ENCODE peak calls at places on chromosomes 11 and 22, in eight cellular contexts. S is HepG2, F is HCT116, V is upper lobe of left lung, L is K562, O is transverse colon, U is GM23338, N is sigmoid colon. K is an unnamed sample.

GRCh38 chr22:29587938-29588699 is 7.2 kb upstream of the NIPSNAP1 start:
- DNase-seq in S (peak), F (no peak), V (no peak), L (no peak), O (no peak), U (no peak), N (no peak), K (no peak)

GRCh38 chr11:4580124-4580523 is 1.4 kb upstream of the OR52I2 start:
- DNase-seq in S (no peak), F (no peak), V (no peak), L (no peak), O (no peak), U (no peak), N (no peak), K (no peak)

GRCh38 chr11:72758690-72759389 is 6.6 kb upstream of the ARAP1 start:
- DNase-seq in S (no peak), F (no peak), V (no peak), L (peak), O (no peak), U (no peak), N (no peak), K (no peak)

GRCh38 chr22:42662114-42663021 is 13.2 kb upstream of the CYB5R3 start:
- DNase-seq in S (no peak), F (no peak), V (peak), L (peak), O (peak), U (peak), N (peak), K (peak)

GRCh38 chr11:45927684-45928413 is 5.4 kb downstream of the LARGE2 start:
- DNase-seq in S (no peak), F (no peak), V (peak), L (no peak), O (no peak), U (no peak), N (peak), K (peak)

GRCh38 chr11:19232910-19233503 is 7.7 kb downstream of the E2F8 start:
- DNase-seq in S (no peak), F (peak), V (no peak), L (no peak), O (no peak), U (no peak), N (no peak), K (no peak)

GRCh38 chr11:116499396-116500001 is 273.3 kb downstream of the BUD13 start:
- DNase-seq in S (peak), F (peak), V (peak), L (peak), O (peak), U (peak), N (peak), K (no peak)

GRCh38 chr11:59429924-59430516 is 3.8 kb upstream of the OR5A2 start:
- DNase-seq in S (peak), F (peak), V (no peak), L (peak), O (no peak), U (peak), N (no peak), K (no peak)

GRCh38 chr11:68954970-68955958 is 25.5 kb downstream of the MRGPRD start:
- DNase-seq in S (no peak), F (no peak), V (no peak), L (peak), O (peak), U (peak), N (peak), K (peak)

GRCh38 chr11:102120006-102120405 is 9.8 kb downstream of the YAP1 start:
- DNase-seq in S (peak), F (no peak), V (no peak), L (no peak), O (no peak), U (peak), N (no peak), K (no peak)

GRCh38 chr22:29635734-29636357 is 32.4 kb downstream of the NF2 start:
- DNase-seq in S (peak), F (peak), V (no peak), L (peak), O (no peak), U (peak), N (no peak), K (no peak)

GRCh38 chr22:31126128-31126868 is 3.5 kb downstream of the INPP5J start:
- DNase-seq in S (no peak), F (no peak), V (no peak), L (no peak), O (no peak), U (no peak), N (no peak), K (peak)

GRCh38 chr11:69601346-69601975 is 39.5 kb upstream of the CCND1 start:
- DNase-seq in S (peak), F (no peak), V (no peak), L (no peak), O (no peak), U (no peak), N (no peak), K (no peak)

GRCh38 chr11:2588809-2589537 is 110.8 kb downstream of the KCNQ1OT1 start:
- DNase-seq in S (no peak), F (no peak), V (peak), L (no peak), O (peak), U (no peak), N (no peak), K (peak)

GRCh38 chr11:10355257-10355661 is 50.4 kb downstream of the ADM start:
- DNase-seq in S (no peak), F (no peak), V (no peak), L (no peak), O (no peak), U (no peak), N (no peak), K (no peak)

GRCh38 chr11:19027829-19028595 is 32.5 kb downstream of the MRGPRX2 start:
- DNase-seq in S (peak), F (peak), V (no peak), L (no peak), O (no peak), U (no peak), N (no peak), K (no peak)

GRCh38 chr11:130766650-130767297 is 149.5 kb downstream of the SNX19 start:
- DNase-seq in S (no peak), F (no peak), V (no peak), L (no peak), O (no peak), U (no peak), N (no peak), K (no peak)

GRCh38 chr11:2794419-2794795 is 91.2 kb downstream of the CDKN1C start:
- DNase-seq in S (no peak), F (no peak), V (peak), L (no peak), O (no peak), U (no peak), N (peak), K (peak)

GRCh38 chr11:72813740-72814138 is 472 bp upstream of the ATG16L2 start:
- DNase-seq in S (peak), F (peak), V (peak), L (peak), O (peak), U (peak), N (peak), K (peak)

GRCh38 chr11:17828311-17828751 is 93.8 kb downstream of the KCNC1 start:
- DNase-seq in S (no peak), F (no peak), V (peak), L (no peak), O (peak), U (no peak), N (peak), K (no peak)

GRCh38 chr11:114171257-114172054 is 111.9 kb downstream of the ZBTB16 start:
- DNase-seq in S (peak), F (no peak), V (peak), L (no peak), O (peak), U (no peak), N (peak), K (peak)

GRCh38 chr11:44226472-44226871 is 83.5 kb downstream of the ALX4 start:
- DNase-seq in S (no peak), F (no peak), V (no peak), L (no peak), O (no peak), U (no peak), N (no peak), K (no peak)

GRCh38 chr22:35517769-35518530 is 22.7 kb upstream of the RASD2 start:
- DNase-seq in S (no peak), F (no peak), V (no peak), L (no peak), O (peak), U (no peak), N (no peak), K (no peak)

GRCh38 chr22:23529166-23530103 is 50.7 kb downstream of the IGLL1 start:
- DNase-seq in S (no peak), F (no peak), V (no peak), L (no peak), O (no peak), U (no peak), N (peak), K (peak)

GRCh38 chr22:27135582-27135981 is 478.2 kb downstream of the MIAT start:
- DNase-seq in S (peak), F (no peak), V (no peak), L (no peak), O (no peak), U (no peak), N (no peak), K (no peak)

GRCh38 chr11:134670961-134671370 is 258.9 kb upstream of the B3GAT1 start:
- DNase-seq in S (no peak), F (no peak), V (no peak), L (no peak), O (no peak), U (no peak), N (peak), K (peak)

GRCh38 chr11:112789481-112789880 is 171.7 kb upstream of the NCAM1 start:
- DNase-seq in S (no peak), F (no peak), V (no peak), L (no peak), O (no peak), U (no peak), N (no peak), K (no peak)

GRCh38 chr22:41300661-41301060 is 664 bp upstream of the ZC3H7B start:
- DNase-seq in S (no peak), F (no peak), V (no peak), L (no peak), O (no peak), U (peak), N (no peak), K (no peak)

GRCh38 chr11:130278745-130279144 is 36.0 kb downstream of the ZBTB44 start:
- DNase-seq in S (no peak), F (no peak), V (no peak), L (no peak), O (no peak), U (no peak), N (no peak), K (no peak)

GRCh38 chr11:16815047-16815767 is 76.8 kb downstream of the C11orf58 start:
- DNase-seq in S (no peak), F (no peak), V (peak), L (no peak), O (peak), U (no peak), N (peak), K (peak)

GRCh38 chr22:40450651-40451050 is 80.3 kb downstream of the SGSM3 start:
- DNase-seq in S (no peak), F (no peak), V (no peak), L (no peak), O (no peak), U (no peak), N (no peak), K (no peak)

GRCh38 chr11:550021-550745 is 10.4 kb downstream of the LMNTD2 start:
- DNase-seq in S (no peak), F (no peak), V (peak), L (no peak), O (no peak), U (no peak), N (no peak), K (no peak)
- TF ChIP-seq POLR2AphosphoS5 in S (no peak), F (no peak), V (no peak), L (no peak), O (no peak), U (no peak), N (no peak), K (no peak)

GRCh38 chr11:35290876-35291275 is 128.5 kb downstream of the SLC1A2 start:
- DNase-seq in S (no peak), F (no peak), V (no peak), L (no peak), O (no peak), U (no peak), N (no peak), K (no peak)

GRCh38 chr11:35289821-35290220 is 129.5 kb downstream of the SLC1A2 start:
- DNase-seq in S (no peak), F (no peak), V (no peak), L (no peak), O (no peak), U (no peak), N (no peak), K (no peak)

GRCh38 chr11:35288311-35288710 is 131.0 kb downstream of the SLC1A2 start:
- DNase-seq in S (no peak), F (no peak), V (no peak), L (no peak), O (no peak), U (no peak), N (no peak), K (no peak)

GRCh38 chr11:35287491-35287890 is 131.9 kb downstream of the SLC1A2 start:
- DNase-seq in S (no peak), F (no peak), V (no peak), L (no peak), O (no peak), U (no peak), N (no peak), K (no peak)

GRCh38 chr11:35288817-35289541 is 130.4 kb downstream of the SLC1A2 start:
- DNase-seq in S (no peak), F (no peak), V (no peak), L (no peak), O (no peak), U (no peak), N (no peak), K (no peak)
- TF ChIP-seq POLR2AphosphoS5 in S (no peak), F (no peak), V (no peak), L (no peak), O (no peak), U (no peak), N (no peak), K (no peak)

DNA sequence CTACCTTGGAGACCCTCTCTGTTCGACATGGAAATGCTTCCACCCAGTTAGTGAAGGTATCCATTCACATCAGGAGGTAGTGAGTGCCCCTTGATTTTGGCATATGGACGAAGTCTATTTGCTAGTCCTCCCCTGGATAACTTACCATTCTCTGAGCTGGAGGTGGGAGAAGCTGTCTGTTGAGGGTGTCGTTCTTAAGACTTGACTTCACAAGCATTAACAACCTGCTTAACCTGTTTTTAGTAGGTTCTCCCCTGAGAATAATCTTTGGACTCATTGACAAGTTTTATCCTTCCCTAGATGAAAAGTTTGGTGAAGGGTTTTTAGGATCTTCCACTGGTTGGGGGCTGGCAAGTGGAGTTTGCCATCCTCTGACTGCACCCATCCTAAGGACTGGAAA is 1053.8 kb upstream of the CNTN5 start:
- DNase-seq in S (no peak), F (no peak), V (no peak), L (no peak), O (no peak), U (no peak), N (no peak), K (no peak)
- TF ChIP-seq POLR2AphosphoS5 in S (no peak), F (no peak), V (no peak), L (no peak), O (no peak), U (no peak), N (no peak), K (no peak)

GRCh38 chr11:60934091-60934789 is 10.0 kb downstream of the TMEM132A start:
- DNase-seq in S (no peak), F (no peak), V (peak), L (no peak), O (no peak), U (no peak), N (no peak), K (peak)

GRCh38 chr11:60936467-60937143 is 12.3 kb downstream of the TMEM132A start:
- DNase-seq in S (no peak), F (no peak), V (peak), L (no peak), O (no peak), U (no peak), N (no peak), K (peak)

GRCh38 chr11:60937144-60937527 is 12.9 kb downstream of the TMEM132A start:
- DNase-seq in S (no peak), F (no peak), V (no peak), L (no peak), O (no peak), U (no peak), N (no peak), K (peak)

GRCh38 chr11:60934790-60935605 is 10.7 kb downstream of the TMEM132A start:
- DNase-seq in S (no peak), F (no peak), V (peak), L (no peak), O (no peak), U (no peak), N (no peak), K (peak)

DNA sequence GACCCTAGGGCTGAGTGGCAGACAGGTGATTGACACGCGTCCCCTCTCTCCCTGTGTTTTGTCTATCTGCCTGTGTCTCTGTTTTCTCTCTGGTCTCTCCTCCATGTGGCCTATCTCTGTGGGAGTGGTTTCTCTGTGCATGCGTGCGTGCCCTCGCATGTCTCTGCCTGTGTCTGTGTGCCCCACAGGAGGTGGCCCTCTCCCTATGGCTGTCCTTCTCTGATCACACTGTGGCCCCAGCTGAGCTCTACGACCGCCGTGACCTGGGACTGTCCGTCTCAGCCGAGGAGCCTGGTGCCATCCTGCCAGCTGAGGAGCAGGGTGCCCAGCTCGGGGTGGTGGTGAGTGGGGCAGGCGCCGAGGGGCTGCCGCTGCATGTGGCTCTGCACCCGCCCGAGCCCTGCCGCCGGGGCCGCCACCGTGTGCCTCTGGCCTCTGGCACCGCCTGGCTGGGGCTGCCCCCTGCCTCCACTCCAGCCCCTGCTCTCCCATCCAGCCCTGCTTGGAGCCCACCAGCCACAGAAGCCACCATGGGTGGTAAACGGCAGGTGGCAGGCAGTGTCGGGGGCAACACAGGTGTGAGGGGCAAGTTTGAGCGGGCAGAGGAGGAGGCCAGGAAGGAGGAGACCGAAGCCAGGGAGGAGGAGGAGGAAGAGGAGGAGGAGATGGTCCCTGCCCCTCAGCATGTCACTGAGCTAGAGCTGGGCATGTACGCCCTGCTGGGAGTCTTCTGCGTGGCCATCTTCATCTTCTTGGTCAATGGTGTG is 11.6 kb downstream of the TMEM132A start:
- DNase-seq in S (no peak), F (no peak), V (peak), L (no peak), O (no peak), U (no peak), N (no peak), K (peak)
- TF ChIP-seq POLR2AphosphoS5 in S (no peak), F (no peak), V (no peak), L (no peak), O (no peak), U (peak), N (no peak), K (peak)

GRCh38 chr11:40998888-40999287 is 460.6 kb downstream of the LRRC4C start:
- DNase-seq in S (no peak), F (no peak), V (no peak), L (no peak), O (no peak), U (no peak), N (no peak), K (no peak)

GRCh38 chr11:41003339-41003992 is 456.0 kb downstream of the LRRC4C start:
- DNase-seq in S (no peak), F (no peak), V (no peak), L (no peak), O (no peak), U (no peak), N (no peak), K (no peak)
- TF ChIP-seq POLR2AphosphoS5 in S (no peak), F (no peak), V (no peak), L (no peak), O (no peak), U (no peak), N (no peak), K (no peak)

GRCh38 chr22:19764636-19765476 is 4.3 kb downstream of the TBX1 start:
- DNase-seq in S (no peak), F (no peak), V (peak), L (no peak), O (no peak), U (peak), N (no peak), K (no peak)

GRCh38 chr22:19766235-19766505 is 5.6 kb downstream of the TBX1 start:
- DNase-seq in S (no peak), F (no peak), V (peak), L (no peak), O (no peak), U (peak), N (no peak), K (no peak)

GRCh38 chr22:19766506-19767426 is 6.2 kb downstream of the TBX1 start:
- DNase-seq in S (no peak), F (peak), V (peak), L (peak), O (peak), U (peak), N (no peak), K (peak)

GRCh38 chr22:19764050-19764593 is 3.5 kb downstream of the TBX1 start:
- DNase-seq in S (no peak), F (no peak), V (peak), L (no peak), O (no peak), U (peak), N (no peak), K (no peak)

DNA sequence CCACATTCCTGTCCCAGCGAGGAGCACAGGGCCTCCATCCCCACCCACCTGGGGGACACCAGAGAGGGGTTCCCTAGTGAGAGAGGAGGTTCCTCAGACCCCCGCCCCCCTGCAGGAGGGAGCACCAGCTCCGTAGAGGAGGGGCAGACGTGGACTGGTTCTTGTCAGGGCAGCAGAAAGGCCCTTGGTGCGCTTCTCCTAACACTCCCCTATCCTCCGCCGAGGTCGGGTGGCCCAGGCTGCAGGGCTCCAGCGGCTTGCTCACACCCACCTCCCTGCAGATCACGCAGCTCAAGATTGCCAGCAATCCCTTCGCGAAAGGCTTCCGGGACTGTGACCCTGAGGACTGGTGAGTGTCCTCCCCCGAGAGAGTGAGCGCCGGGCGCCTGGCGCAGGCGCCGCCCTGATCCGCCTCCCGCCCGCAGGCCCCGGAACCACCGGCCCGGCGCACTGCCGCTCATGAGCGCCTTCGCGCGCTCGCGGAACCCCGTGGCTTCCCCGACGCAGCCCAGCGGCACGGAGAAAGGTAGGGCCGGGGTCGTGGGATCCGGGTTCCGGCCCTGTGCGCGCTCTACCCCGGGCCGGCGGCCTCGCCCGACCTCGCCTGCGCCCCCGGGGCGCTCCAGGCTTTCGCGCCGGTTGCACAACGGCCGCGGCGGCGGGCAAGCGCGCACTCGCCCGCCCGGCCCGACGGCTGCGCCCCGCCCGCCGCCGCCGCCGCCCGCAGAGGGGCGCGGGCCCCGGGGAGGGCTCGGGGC is 5.1 kb downstream of the TBX1 start:
- DNase-seq in S (no peak), F (no peak), V (peak), L (peak), O (no peak), U (peak), N (no peak), K (no peak)
- TF ChIP-seq POLR2AphosphoS5 in S (no peak), F (no peak), V (no peak), L (no peak), O (no peak), U (no peak), N (no peak), K (peak)

K was measured in spleen.